ENCODE peak calls at places on chromosomes 4 and X, in six cellular contexts. One of them, this sample, is unnamed.

GRCh38 chrX:14801136-14801535 is 71.7 kb downstream of the FANCB start:
- DNase-seq in cardiac fibroblast: no peak
- DNase-seq in brain microvascular endothelial cell: no peak
- DNase-seq in heart right ventricle: no peak
- DNase-seq in tibial artery: no peak
- DNase-seq in lower lobe of right lung: no peak
- DNase-seq in this sample: no peak

GRCh38 chrX:101478366-101478765 is 6.9 kb upstream of the ARMCX4 start:
- DNase-seq in cardiac fibroblast: no peak
- DNase-seq in brain microvascular endothelial cell: no peak
- DNase-seq in heart right ventricle: no peak
- DNase-seq in tibial artery: no peak
- DNase-seq in lower lobe of right lung: no peak
- DNase-seq in this sample: no peak

GRCh38 chrX:93874554-93874953 is 200.5 kb downstream of the FAM133A start:
- DNase-seq in cardiac fibroblast: peak; percentile 2
- DNase-seq in brain microvascular endothelial cell: no peak
- DNase-seq in heart right ventricle: no peak
- DNase-seq in tibial artery: no peak
- DNase-seq in lower lobe of right lung: no peak
- DNase-seq in this sample: no peak

GRCh38 chr4:40553995-40554394 is 75.7 kb downstream of the RBM47 start:
- DNase-seq in cardiac fibroblast: peak; percentile 16
- DNase-seq in brain microvascular endothelial cell: no peak
- DNase-seq in heart right ventricle: peak; percentile 22
- DNase-seq in tibial artery: peak; percentile 27
- DNase-seq in lower lobe of right lung: no peak
- DNase-seq in this sample: peak; percentile 7

GRCh38 chr4:80036306-80036705 is 36.7 kb downstream of the ANTXR2 start:
- DNase-seq in cardiac fibroblast: no peak
- DNase-seq in brain microvascular endothelial cell: no peak
- DNase-seq in heart right ventricle: no peak
- DNase-seq in tibial artery: no peak
- DNase-seq in lower lobe of right lung: no peak
- DNase-seq in this sample: no peak

GRCh38 chr4:26215725-26216124 is 105.1 kb upstream of the RBPJ start:
- DNase-seq in cardiac fibroblast: no peak
- DNase-seq in brain microvascular endothelial cell: no peak
- DNase-seq in heart right ventricle: no peak
- DNase-seq in tibial artery: no peak
- DNase-seq in lower lobe of right lung: no peak
- DNase-seq in this sample: no peak

GRCh38 chrX:117978402-117978801 is 138.2 kb downstream of the KLHL13 start:
- DNase-seq in cardiac fibroblast: no peak
- DNase-seq in brain microvascular endothelial cell: no peak
- DNase-seq in heart right ventricle: no peak
- DNase-seq in tibial artery: no peak
- DNase-seq in lower lobe of right lung: no peak
- DNase-seq in this sample: no peak

GRCh38 chr4:101366331-101366730 is 19.0 kb upstream of the PPP3CA start:
- DNase-seq in cardiac fibroblast: peak; percentile 48
- DNase-seq in brain microvascular endothelial cell: no peak
- DNase-seq in heart right ventricle: no peak
- DNase-seq in tibial artery: no peak
- DNase-seq in lower lobe of right lung: no peak
- DNase-seq in this sample: no peak

GRCh38 chr4:87973283-87974169 is 2.0 kb upstream of the SPP1 start:
- DNase-seq in cardiac fibroblast: peak; percentile 65
- DNase-seq in brain microvascular endothelial cell: peak; percentile 76
- DNase-seq in heart right ventricle: peak; percentile 63
- DNase-seq in tibial artery: peak; percentile 51
- DNase-seq in lower lobe of right lung: peak; percentile 56
- DNase-seq in this sample: no peak

GRCh38 chrX:10893976-10894375 is 217.2 kb upstream of the HCCS start:
- DNase-seq in cardiac fibroblast: no peak
- DNase-seq in brain microvascular endothelial cell: no peak
- DNase-seq in heart right ventricle: no peak
- DNase-seq in tibial artery: no peak
- DNase-seq in lower lobe of right lung: no peak
- DNase-seq in this sample: no peak

GRCh38 chrX:18271309-18271708 is 50.6 kb upstream of the BEND2 start:
- DNase-seq in cardiac fibroblast: no peak
- DNase-seq in brain microvascular endothelial cell: no peak
- DNase-seq in heart right ventricle: no peak
- DNase-seq in tibial artery: no peak
- DNase-seq in lower lobe of right lung: no peak
- DNase-seq in this sample: no peak

GRCh38 chr4:127747883-127748282 is 17.7 kb downstream of the SLC25A31 start:
- DNase-seq in cardiac fibroblast: no peak
- DNase-seq in brain microvascular endothelial cell: no peak
- DNase-seq in heart right ventricle: no peak
- DNase-seq in tibial artery: no peak
- DNase-seq in lower lobe of right lung: no peak
- DNase-seq in this sample: no peak

GRCh38 chr4:69828828-69829227 is 31.1 kb downstream of the SULT1E1 start:
- DNase-seq in cardiac fibroblast: peak; percentile 34
- DNase-seq in brain microvascular endothelial cell: peak; percentile 59
- DNase-seq in heart right ventricle: no peak
- DNase-seq in tibial artery: no peak
- DNase-seq in lower lobe of right lung: no peak
- DNase-seq in this sample: no peak

GRCh38 chrX:17738002-17738713 is 865 bp downstream of the SCML1 start:
- DNase-seq in cardiac fibroblast: peak; percentile 14
- DNase-seq in brain microvascular endothelial cell: peak; percentile 4
- DNase-seq in heart right ventricle: peak; percentile 12
- DNase-seq in tibial artery: peak; percentile 41
- DNase-seq in lower lobe of right lung: peak; percentile 56
- DNase-seq in this sample: peak; percentile 10

GRCh38 chr4:137274404-137274803 is 257.9 kb downstream of the PCDH18 start:
- DNase-seq in cardiac fibroblast: peak; percentile 48
- DNase-seq in brain microvascular endothelial cell: peak; percentile 37
- DNase-seq in heart right ventricle: no peak
- DNase-seq in tibial artery: no peak
- DNase-seq in lower lobe of right lung: no peak
- DNase-seq in this sample: no peak

GRCh38 chr4:107183155-107183774 is 147.2 kb upstream of the DKK2 start:
- DNase-seq in cardiac fibroblast: peak; percentile 77
- DNase-seq in brain microvascular endothelial cell: peak; percentile 40
- DNase-seq in heart right ventricle: peak; percentile 17
- DNase-seq in tibial artery: no peak
- DNase-seq in lower lobe of right lung: no peak
- DNase-seq in this sample: no peak

GRCh38 chr4:40214038-40214437 is 17.2 kb downstream of the RHOH start:
- DNase-seq in cardiac fibroblast: no peak
- DNase-seq in brain microvascular endothelial cell: no peak
- DNase-seq in heart right ventricle: no peak
- DNase-seq in tibial artery: no peak
- DNase-seq in lower lobe of right lung: no peak
- DNase-seq in this sample: no peak

GRCh38 chr4:100805547-100805946 is 287.7 kb upstream of the EMCN start:
- DNase-seq in cardiac fibroblast: no peak
- DNase-seq in brain microvascular endothelial cell: no peak
- DNase-seq in heart right ventricle: no peak
- DNase-seq in tibial artery: no peak
- DNase-seq in lower lobe of right lung: no peak
- DNase-seq in this sample: no peak

GRCh38 chr4:147768113-147768512 is 36.2 kb downstream of the ARHGAP10 start:
- DNase-seq in cardiac fibroblast: peak; percentile 89
- DNase-seq in brain microvascular endothelial cell: peak; percentile 91
- DNase-seq in heart right ventricle: no peak
- DNase-seq in tibial artery: no peak
- DNase-seq in lower lobe of right lung: no peak
- DNase-seq in this sample: peak; percentile 74

GRCh38 chr4:15147709-15148651 is 145.7 kb downstream of the CPEB2 start:
- DNase-seq in cardiac fibroblast: peak; percentile 33
- DNase-seq in brain microvascular endothelial cell: no peak
- DNase-seq in heart right ventricle: peak; percentile 13
- DNase-seq in tibial artery: no peak
- DNase-seq in lower lobe of right lung: no peak
- DNase-seq in this sample: no peak

GRCh38 chrX:102339312-102340298 is 92.6 kb downstream of the NXF2 start:
- DNase-seq in cardiac fibroblast: no peak
- DNase-seq in brain microvascular endothelial cell: no peak
- DNase-seq in heart right ventricle: no peak
- DNase-seq in tibial artery: no peak
- DNase-seq in lower lobe of right lung: peak; percentile 23
- DNase-seq in this sample: no peak

GRCh38 chr4:4595252-4595651 is 53.4 kb upstream of the STX18 start:
- DNase-seq in cardiac fibroblast: no peak
- DNase-seq in brain microvascular endothelial cell: no peak
- DNase-seq in heart right ventricle: no peak
- DNase-seq in tibial artery: no peak
- DNase-seq in lower lobe of right lung: no peak
- DNase-seq in this sample: no peak

GRCh38 chr4:181946902-181947301 is 296.3 kb upstream of the TENM3 start:
- DNase-seq in cardiac fibroblast: no peak
- DNase-seq in brain microvascular endothelial cell: no peak
- DNase-seq in heart right ventricle: no peak
- DNase-seq in tibial artery: no peak
- DNase-seq in lower lobe of right lung: no peak
- DNase-seq in this sample: no peak

GRCh38 chr4:24551492-24552330 is 32.6 kb downstream of the DHX15 start:
- DNase-seq in cardiac fibroblast: peak; percentile 48
- DNase-seq in brain microvascular endothelial cell: no peak
- DNase-seq in heart right ventricle: no peak
- DNase-seq in tibial artery: no peak
- DNase-seq in lower lobe of right lung: no peak
- DNase-seq in this sample: no peak

GRCh38 chr4:81509822-81510221 is 38.1 kb upstream of the RASGEF1B start:
- DNase-seq in cardiac fibroblast: no peak
- DNase-seq in brain microvascular endothelial cell: no peak
- DNase-seq in heart right ventricle: no peak
- DNase-seq in tibial artery: no peak
- DNase-seq in lower lobe of right lung: peak; percentile 48
- DNase-seq in this sample: no peak

GRCh38 chr4:123343400-123344060 is 53.1 kb upstream of the SPRY1 start:
- DNase-seq in cardiac fibroblast: peak; percentile 44
- DNase-seq in brain microvascular endothelial cell: peak; percentile 13
- DNase-seq in heart right ventricle: no peak
- DNase-seq in tibial artery: no peak
- DNase-seq in lower lobe of right lung: no peak
- DNase-seq in this sample: no peak

GRCh38 chr4:48329193-48329592 is 12.1 kb upstream of the SLAIN2 start:
- DNase-seq in cardiac fibroblast: no peak
- DNase-seq in brain microvascular endothelial cell: no peak
- DNase-seq in heart right ventricle: no peak
- DNase-seq in tibial artery: no peak
- DNase-seq in lower lobe of right lung: no peak
- DNase-seq in this sample: no peak

GRCh38 chrX:72003811-72004750 is 93.4 kb downstream of the NHSL2 start:
- DNase-seq in cardiac fibroblast: peak; percentile 43
- DNase-seq in brain microvascular endothelial cell: no peak
- DNase-seq in heart right ventricle: peak; percentile 48
- DNase-seq in tibial artery: peak; percentile 40
- DNase-seq in lower lobe of right lung: no peak
- DNase-seq in this sample: no peak

GRCh38 chr4:185242749-185243533 is 33.5 kb downstream of the SNX25 start:
- DNase-seq in cardiac fibroblast: peak; percentile 55
- DNase-seq in brain microvascular endothelial cell: no peak
- DNase-seq in heart right ventricle: no peak
- DNase-seq in tibial artery: no peak
- DNase-seq in lower lobe of right lung: no peak
- DNase-seq in this sample: no peak

GRCh38 chr4:115986573-115986972 is 873.2 kb upstream of the NDST4 start:
- DNase-seq in cardiac fibroblast: no peak
- DNase-seq in brain microvascular endothelial cell: no peak
- DNase-seq in heart right ventricle: no peak
- DNase-seq in tibial artery: no peak
- DNase-seq in lower lobe of right lung: no peak
- DNase-seq in this sample: no peak
- TF ChIP-seq CTCF in cardiac fibroblast: no peak
- TF ChIP-seq CTCF in brain microvascular endothelial cell: no peak
- TF ChIP-seq CTCF in heart right ventricle: no peak
- TF ChIP-seq CTCF in tibial artery: no peak
- TF ChIP-seq CTCF in lower lobe of right lung: no peak
- TF ChIP-seq CTCF in this sample: no peak

GRCh38 chr4:86791126-86791525 is 58.1 kb downstream of the SLC10A6 start:
- DNase-seq in cardiac fibroblast: no peak
- DNase-seq in brain microvascular endothelial cell: no peak
- DNase-seq in heart right ventricle: no peak
- DNase-seq in tibial artery: no peak
- DNase-seq in lower lobe of right lung: no peak
- DNase-seq in this sample: no peak
- TF ChIP-seq CTCF in cardiac fibroblast: no peak
- TF ChIP-seq CTCF in brain microvascular endothelial cell: peak; percentile 11
- TF ChIP-seq CTCF in heart right ventricle: no peak
- TF ChIP-seq CTCF in tibial artery: no peak
- TF ChIP-seq CTCF in lower lobe of right lung: no peak
- TF ChIP-seq CTCF in this sample: no peak

GRCh38 chrX:112368371-112368770 is 285.8 kb upstream of the TRPC5 start:
- DNase-seq in cardiac fibroblast: no peak
- DNase-seq in brain microvascular endothelial cell: no peak
- DNase-seq in heart right ventricle: no peak
- DNase-seq in tibial artery: no peak
- DNase-seq in lower lobe of right lung: no peak
- DNase-seq in this sample: no peak
- TF ChIP-seq CTCF in cardiac fibroblast: no peak
- TF ChIP-seq CTCF in brain microvascular endothelial cell: peak; percentile 13
- TF ChIP-seq CTCF in heart right ventricle: no peak
- TF ChIP-seq CTCF in tibial artery: no peak
- TF ChIP-seq CTCF in lower lobe of right lung: no peak
- TF ChIP-seq CTCF in this sample: no peak

DNA sequence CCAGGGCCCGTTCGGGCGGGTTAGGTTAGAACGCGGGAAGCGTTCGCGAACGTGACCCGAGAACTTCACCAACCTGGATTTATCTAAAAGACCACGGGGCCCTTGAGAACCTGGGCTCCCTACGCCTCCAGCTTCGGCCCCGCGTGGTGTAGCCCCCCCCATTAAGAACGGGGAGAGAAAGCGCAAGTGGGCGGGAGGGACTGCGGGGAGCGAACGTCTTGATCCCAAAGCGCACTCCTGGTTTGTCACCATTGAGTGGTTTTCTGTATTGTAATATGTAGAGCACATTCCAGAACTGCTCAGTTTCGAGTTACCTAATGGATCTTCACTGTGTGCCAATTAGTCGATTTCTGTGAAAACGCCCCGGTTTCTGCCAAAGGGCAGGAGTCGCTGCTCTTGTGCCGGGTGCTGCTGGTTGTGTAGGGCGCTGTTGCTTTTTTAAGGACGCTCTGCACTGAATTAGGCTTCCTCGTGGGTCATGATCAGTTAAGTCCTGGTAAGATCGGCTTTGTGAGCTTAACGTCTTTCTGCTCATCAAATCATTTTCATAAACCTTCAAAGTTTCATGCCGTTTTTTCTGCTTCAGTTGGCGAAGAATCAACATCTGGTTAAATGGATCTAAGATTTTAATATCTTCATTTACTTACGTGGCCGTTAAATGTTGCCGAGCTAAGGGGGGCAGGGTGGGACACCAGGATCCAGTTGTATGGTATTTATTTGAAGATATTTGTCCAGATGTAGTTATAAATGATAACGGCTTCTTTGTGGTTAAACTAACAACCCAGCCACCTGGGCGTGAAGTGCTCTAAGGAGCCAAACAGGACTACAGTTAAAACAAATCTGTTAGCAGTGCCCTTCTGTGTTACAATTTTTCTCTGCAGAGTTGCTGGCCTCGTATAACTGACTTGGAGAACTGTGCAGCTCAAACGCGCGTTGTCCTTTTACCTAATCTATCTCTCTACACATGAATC is 808 bp downstream of the MND1 start:
- DNase-seq in cardiac fibroblast: peak; percentile 66
- DNase-seq in brain microvascular endothelial cell: peak; percentile 38
- DNase-seq in heart right ventricle: peak; percentile 18
- DNase-seq in tibial artery: peak; percentile 23
- DNase-seq in lower lobe of right lung: peak; percentile 53
- DNase-seq in this sample: no peak
- TF ChIP-seq CTCF in cardiac fibroblast: no peak
- TF ChIP-seq CTCF in brain microvascular endothelial cell: peak; percentile 19
- TF ChIP-seq CTCF in heart right ventricle: no peak
- TF ChIP-seq CTCF in tibial artery: no peak
- TF ChIP-seq CTCF in lower lobe of right lung: no peak
- TF ChIP-seq CTCF in this sample: no peak

This sample was measured in gastrocnemius medialis.